ENCODE peak calls at places on chromosome 13, in ten cellular contexts. T is fibroblast of gingiva, U is stromal cell of bone marrow, Z is type B pancreatic cell, W is AG04450, M is T-cell, Y is EL, C is choroid plexus epithelial cell, Q is A172, N is ascending aorta. O is an unnamed sample.

GRCh38 chr13:27788271-27788670 is 4.0 kb upstream of the GSX1 start:
- DNase-seq in U (no peak), W (no peak), Y (no peak), M (no peak), Q (no peak), Z (no peak), T (no peak), C (no peak), N (no peak), O (no peak)

GRCh38 chr13:114067381-114067885 is 65.0 kb downstream of the RASA3 start:
- DNase-seq in Z (no peak), Q (peak; percentile 58), T (peak; percentile 84), M (no peak), C (no peak), W (no peak), N (no peak), Y (peak; percentile 63), U (peak; percentile 88), O (no peak)

GRCh38 chr13:113928701-113929627 is 44.9 kb downstream of the C13orf46 start:
- DNase-seq in Q (peak; percentile 75), T (peak; percentile 98), U (peak; percentile 87), Z (peak; percentile 63), C (peak; percentile 60), M (no peak), N (peak; percentile 80), Y (peak; percentile 85), W (peak; percentile 46), O (no peak)

GRCh38 chr13:61734683-61735082 is 319.0 kb upstream of the PCDH20 start:
- DNase-seq in C (no peak), Y (no peak), Q (no peak), W (no peak), Z (no peak), M (no peak), T (no peak), N (no peak), U (no peak), O (no peak)

GRCh38 chr13:26112843-26113242 is 61.0 kb upstream of the SHISA2 start:
- DNase-seq in U (no peak), W (no peak), Y (no peak), C (peak; percentile 51), T (no peak), M (no peak), N (no peak), Q (no peak), Z (no peak), O (peak; percentile 30)

GRCh38 chr13:39656325-39656677 is 839 bp downstream of the COG6 start:
- DNase-seq in T (no peak), N (no peak), W (no peak), U (no peak), Y (no peak), M (no peak), Z (no peak), C (peak; percentile 35), Q (no peak), O (no peak)

GRCh38 chr13:41650706-41651105 is 193.4 kb downstream of the RGCC start:
- DNase-seq in U (no peak), C (no peak), Q (no peak), N (no peak), W (no peak), Z (no peak), M (no peak), Y (no peak), T (no peak), O (no peak)

GRCh38 chr13:30743319-30744055 is 8.1 kb downstream of the ALOX5AP start:
- DNase-seq in Y (peak; percentile 98), M (no peak), U (peak; percentile 95), Q (peak; percentile 96), N (no peak), W (peak; percentile 93), T (peak; percentile 85), Z (no peak), C (peak; percentile 98), O (peak; percentile 91)

GRCh38 chr13:42497798-42498197 is 76.2 kb upstream of the TNFSF11 start:
- DNase-seq in M (no peak), Z (no peak), W (no peak), U (no peak), N (no peak), C (peak; percentile 91), Q (peak; percentile 33), T (peak; percentile 15), Y (peak; percentile 35), O (peak; percentile 31)

GRCh38 chr13:32528358-32528757 is 10.2 kb downstream of the N4BP2L2 start:
- DNase-seq in Q (no peak), Y (no peak), N (no peak), M (no peak), W (no peak), T (no peak), Z (no peak), C (peak; percentile 19), U (peak; percentile 33), O (no peak)

GRCh38 chr13:23279321-23279720 is 98.5 kb downstream of the SGCG start:
- DNase-seq in Z (no peak), Y (no peak), C (peak; percentile 42), Q (no peak), N (no peak), M (no peak), W (no peak), T (no peak), U (no peak), O (no peak)

GRCh38 chr13:73090116-73090811 is 31.5 kb downstream of the KLF5 start:
- DNase-seq in Z (no peak), N (no peak), Q (peak; percentile 92), T (peak; percentile 11), Y (peak; percentile 88), M (no peak), C (peak; percentile 75), U (no peak), W (peak; percentile 48), O (peak; percentile 91)

GRCh38 chr13:59409211-59409610 is 754.5 kb downstream of the DIAPH3 start:
- DNase-seq in Q (no peak), Y (no peak), N (no peak), Z (no peak), U (no peak), W (peak; percentile 32), C (peak; percentile 65), T (peak; percentile 12), M (no peak), O (no peak)

GRCh38 chr13:24741016-24741662 is 22.8 kb upstream of the RNF17 start:
- DNase-seq in N (no peak), U (no peak), Q (peak; percentile 8), M (no peak), Y (no peak), W (no peak), T (no peak), C (peak; percentile 6), Z (no peak), O (peak; percentile 10)

GRCh38 chr13:113411216-113412023 is 41.9 kb downstream of the ADPRHL1 start:
- DNase-seq in U (peak; percentile 84), W (peak; percentile 89), Y (peak; percentile 94), Q (peak; percentile 97), M (no peak), C (peak; percentile 91), Z (no peak), T (peak; percentile 99), N (no peak), O (peak; percentile 84)

GRCh38 chr13:65112123-65113075 is 2117.7 kb downstream of the PCDH9 start:
- DNase-seq in M (no peak), Q (peak; percentile 36), T (no peak), Y (peak; percentile 76), U (no peak), C (peak; percentile 57), Z (no peak), N (no peak), W (no peak), O (peak; percentile 13)

GRCh38 chr13:34300559-34300958 is 482.6 kb downstream of the RFC3 start:
- DNase-seq in Z (no peak), C (peak; percentile 43), U (no peak), Y (peak; percentile 28), T (no peak), Q (peak; percentile 4), N (no peak), W (no peak), M (no peak), O (peak; percentile 17)

GRCh38 chr13:29861694-29862110 is 11.3 kb upstream of the UBL3 start:
- DNase-seq in U (peak; percentile 39), T (no peak), Z (no peak), Y (peak; percentile 100), Q (peak; percentile 64), W (peak; percentile 84), C (no peak), N (no peak), M (no peak), O (no peak)

GRCh38 chr13:90968510-90968909 is 379.0 kb upstream of the MIR17HG start:
- DNase-seq in Y (no peak), C (peak; percentile 30), W (no peak), M (no peak), U (no peak), N (no peak), T (no peak), Z (no peak), Q (peak; percentile 44), O (peak; percentile 57)

GRCh38 chr13:51794959-51795358 is 9.0 kb downstream of the DHRS12 start:
- DNase-seq in W (no peak), Q (no peak), Z (no peak), C (no peak), U (no peak), T (no peak), M (no peak), Y (no peak), N (no peak), O (no peak)

GRCh38 chr13:41955605-41956004 is 5.3 kb downstream of the VWA8 start:
- DNase-seq in Q (no peak), C (no peak), Y (no peak), U (no peak), Z (no peak), M (no peak), T (no peak), W (no peak), N (no peak), O (no peak)

GRCh38 chr13:37657134-37657533 is 58.6 kb upstream of the POSTN start:
- DNase-seq in W (no peak), Y (peak; percentile 81), Q (peak; percentile 85), Z (no peak), C (peak; percentile 67), T (no peak), M (no peak), N (no peak), U (peak; percentile 31), O (no peak)

GRCh38 chr13:58680115-58680514 is 1048.6 kb downstream of the PCDH17 start:
- DNase-seq in N (no peak), Q (no peak), Z (no peak), T (no peak), C (no peak), Y (no peak), M (no peak), W (no peak), U (no peak), O (no peak)

GRCh38 chr13:113656015-113656588 is 1.9 kb downstream of the ATP4B start:
- DNase-seq in T (no peak), Z (peak; percentile 66), C (no peak), Y (no peak), U (no peak), Q (no peak), W (no peak), N (no peak), M (no peak), O (no peak)

GRCh38 chr13:42883771-42884170 is 102.4 kb downstream of the FAM216B start:
- DNase-seq in U (peak; percentile 39), M (no peak), C (peak; percentile 79), Z (no peak), Y (peak; percentile 65), T (peak; percentile 77), W (no peak), N (no peak), Q (peak; percentile 56), O (no peak)

GRCh38 chr13:46492946-46493345 is 60.0 kb upstream of the LRCH1 start:
- DNase-seq in M (no peak), C (peak; percentile 71), U (peak; percentile 54), T (peak; percentile 51), Y (peak; percentile 51), W (no peak), Q (peak; percentile 33), N (no peak), Z (no peak), O (peak; percentile 49)

GRCh38 chr13:100560498-100561215 is 27.9 kb downstream of the GGACT start:
- DNase-seq in Z (no peak), W (no peak), T (no peak), M (no peak), Q (no peak), C (no peak), U (no peak), Y (no peak), N (no peak), O (no peak)

GRCh38 chr13:41263261-41263971 is at the start of gene MTRF1:
- DNase-seq in C (peak; percentile 77), T (peak; percentile 67), M (peak; percentile 79), Q (peak; percentile 73), Z (peak; percentile 71), Y (peak; percentile 79), N (no peak), W (peak; percentile 21), U (peak; percentile 67), O (peak; percentile 69)

O was measured in ACHN.